ENCODE peak calls at places on chromosomes 2 and 18, in nine cellular contexts. I is gastrocnemius medialis, E is HepG2, N is suprapubic skin, G is sigmoid colon, O is heart right ventricle, X is osteocyte, Z is WTC11, P is BE2C. D is an unnamed sample.

GRCh38 chr2:39547811-39548719 is 111.0 kb upstream of the MAP4K3 start:
- DNase-seq in Z (no peak), E (no peak), N (no peak), I (no peak), X (no peak), O (no peak), G (no peak), P (no peak), D (no peak)

GRCh38 chr2:8799004-8799403 is 38.4 kb downstream of the KIDINS220 start:
- DNase-seq in Z (no peak), G (no peak), I (no peak), O (no peak), N (no peak), X (no peak), P (no peak), E (no peak), D (no peak)

GRCh38 chr2:204026294-204026693 is 89.7 kb downstream of the ICOS start:
- DNase-seq in Z (peak), I (no peak), E (no peak), O (no peak), N (no peak), X (no peak), P (no peak), G (no peak), D (no peak)

GRCh38 chr2:185127412-185127811 is 529.1 kb downstream of the ZNF804A start:
- DNase-seq in I (no peak), P (no peak), Z (no peak), O (no peak), X (no peak), E (no peak), N (no peak), G (no peak), D (no peak)

GRCh38 chr2:190648289-190649034 is 421 bp upstream of the NAB1 start:
- DNase-seq in I (peak), E (peak), X (peak), O (peak), Z (peak), G (peak), N (peak), P (peak), D (peak)

GRCh38 chr18:61901334-61901986 is 8.7 kb upstream of the RNF152 start:
- DNase-seq in X (no peak), Z (peak), E (peak), N (peak), I (no peak), G (no peak), P (peak), O (no peak), D (peak)

GRCh38 chr2:168528469-168528868 is 72.4 kb downstream of the CERS6 start:
- DNase-seq in Z (no peak), E (no peak), G (no peak), P (no peak), X (no peak), I (no peak), N (no peak), O (no peak), D (no peak)

GRCh38 chr2:62147610-62148301 is 48.2 kb upstream of the B3GNT2 start:
- DNase-seq in X (no peak), G (no peak), Z (no peak), O (no peak), I (no peak), E (no peak), P (no peak), N (no peak), D (no peak)

GRCh38 chr2:105287692-105288091 is 41.8 kb downstream of the TGFBRAP1 start:
- DNase-seq in X (no peak), E (peak), Z (peak), G (no peak), O (no peak), N (no peak), P (peak), I (no peak), D (peak)

GRCh38 chr2:65804777-65805176 is 372.4 kb upstream of the SPRED2 start:
- DNase-seq in E (no peak), O (no peak), I (no peak), N (no peak), Z (no peak), P (no peak), X (no peak), G (no peak), D (no peak)

GRCh38 chr18:5237083-5237722 is 40.1 kb upstream of the AKAIN1 start:
- DNase-seq in O (no peak), P (no peak), X (no peak), Z (peak), N (no peak), G (peak), I (no peak), E (peak), D (peak)

GRCh38 chr18:5239447-5239846 is 42.4 kb upstream of the AKAIN1 start:
- DNase-seq in N (no peak), Z (no peak), P (no peak), G (no peak), I (no peak), E (no peak), X (no peak), O (no peak), D (no peak)

GRCh38 chr18:5238371-5238758 is 41.3 kb upstream of the AKAIN1 start:
- DNase-seq in P (peak), E (peak), I (no peak), N (peak), O (peak), G (peak), Z (peak), X (no peak), D (peak)

GRCh38 chr18:5237723-5238370 is 40.8 kb upstream of the AKAIN1 start:
- DNase-seq in I (peak), E (peak), N (peak), O (peak), X (peak), G (peak), Z (peak), P (peak), D (peak)
- TF ChIP-seq CTCF in I (peak), E (peak), N (no peak), O (peak), X (peak), G (peak), Z (no peak), P (no peak), D (no peak)

DNA sequence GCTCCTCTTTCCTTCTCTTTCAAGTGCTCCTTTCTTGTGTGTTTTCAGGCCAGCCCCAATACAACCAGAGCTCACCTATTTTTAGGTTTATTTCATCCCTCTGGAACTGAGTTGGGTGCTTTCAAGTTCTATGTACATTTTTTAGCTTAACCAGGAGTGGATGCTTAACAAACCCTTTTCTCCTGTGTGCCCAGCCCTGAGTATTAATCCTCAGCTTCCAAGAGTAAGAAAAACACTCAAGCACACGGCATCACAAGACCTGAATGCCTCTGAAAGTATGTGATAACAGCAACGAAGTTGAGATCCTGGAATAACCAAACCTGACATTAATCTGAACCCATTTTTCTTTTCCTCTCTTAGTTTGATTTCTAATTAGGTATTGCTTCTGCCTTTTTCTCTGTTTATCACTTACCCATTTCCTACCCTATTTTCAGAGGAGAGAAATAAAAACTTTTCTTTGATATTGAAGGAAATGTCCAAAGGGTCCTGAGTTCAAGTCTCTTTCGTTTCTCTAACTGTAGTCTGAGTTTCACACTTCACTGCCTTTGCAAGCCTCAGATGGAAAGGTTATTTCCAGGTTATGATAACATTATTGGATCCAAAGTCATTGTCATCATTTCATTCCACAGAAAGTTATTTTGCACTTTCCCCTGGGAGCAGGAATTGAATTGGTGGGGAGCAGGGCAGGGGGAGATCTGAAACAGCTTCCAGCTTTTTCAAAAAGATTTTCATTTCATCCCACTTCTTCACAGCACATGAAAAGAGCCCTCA is 11.9 kb upstream of the GALNT5 start:
- DNase-seq in G (no peak), E (no peak), I (no peak), N (no peak), P (no peak), Z (no peak), X (no peak), O (no peak), D (no peak)
- TF ChIP-seq CTCF in G (no peak), E (no peak), I (no peak), N (no peak), P (no peak), Z (no peak), X (no peak), O (no peak), D (no peak)

GRCh38 chr18:41378628-41379027 is 576.4 kb upstream of the PIK3C3 start:
- DNase-seq in Z (no peak), N (no peak), G (no peak), E (no peak), I (no peak), O (no peak), X (no peak), P (no peak), D (no peak)
- TF ChIP-seq CTCF in Z (no peak), N (no peak), G (no peak), E (peak), I (no peak), O (peak), X (peak), P (peak), D (no peak)

GRCh38 chr2:70960833-70961647 is 17.4 kb upstream of the ANKRD53 start:
- DNase-seq in E (no peak), I (no peak), Z (no peak), O (no peak), N (peak), X (peak), G (no peak), P (no peak), D (no peak)

GRCh38 chr2:70959271-70959761 is 19.1 kb upstream of the ANKRD53 start:
- DNase-seq in P (no peak), I (no peak), Z (no peak), G (no peak), O (no peak), E (no peak), N (peak), X (no peak), D (no peak)

GRCh38 chr2:70961648-70961994 is 16.8 kb upstream of the ANKRD53 start:
- DNase-seq in O (no peak), P (no peak), I (no peak), N (no peak), E (no peak), X (no peak), G (no peak), Z (no peak), D (no peak)

GRCh38 chr2:70958759-70959158 is 19.7 kb upstream of the ANKRD53 start:
- DNase-seq in E (no peak), X (peak), P (no peak), Z (no peak), N (no peak), O (no peak), I (no peak), G (no peak), D (no peak)

GRCh38 chr2:70959851-70960832 is 18.3 kb upstream of the ANKRD53 start:
- DNase-seq in I (no peak), G (no peak), P (no peak), X (peak), O (no peak), E (no peak), Z (peak), N (peak), D (no peak)
- TF ChIP-seq CTCF in I (no peak), G (no peak), P (no peak), X (no peak), O (no peak), E (no peak), Z (peak), N (no peak), D (peak)